ENCODE peak calls at places on chromosomes 16 and 17, in five cellular contexts. H is DMS 273 treated with DMSO at 0.1 percent for 48 hours, G is SHP77, R is cardiac fibroblast, I is HEK293T. U is an unnamed sample.

GRCh38 chr17:65345261-65346060 is 208.3 kb downstream of the RGS9 start:
- DNase-seq in R (peak; percentile 40), I (no peak), G (no peak), H (no peak), U (no peak)

GRCh38 chr17:27756467-27757371 is 43.6 kb downstream of the NOS2 start:
- DNase-seq in R (peak; percentile 62), G (peak; percentile 14), H (no peak), I (peak; percentile 12), U (peak; percentile 66)

GRCh38 chr17:40122466-40122943 is 734 bp downstream of the MSL1 start:
- DNase-seq in H (no peak), G (peak; percentile 23), R (peak; percentile 42), I (no peak), U (no peak)

GRCh38 chr16:67470314-67470713 is 10.6 kb downstream of the ATP6V0D1 start:
- DNase-seq in I (no peak), G (peak; percentile 84), R (no peak), H (peak; percentile 21), U (peak; percentile 96)

GRCh38 chr16:72658888-72659717 is 388.8 kb downstream of the ZFHX3 start:
- DNase-seq in H (no peak), R (peak; percentile 57), I (no peak), G (no peak), U (no peak)

GRCh38 chr16:85444879-85445778 is 168.0 kb upstream of the GSE1 start:
- DNase-seq in G (peak; percentile 88), R (no peak), H (peak; percentile 90), I (no peak), U (peak; percentile 72)

GRCh38 chr17:80720624-80721577 is 176.3 kb downstream of the RPTOR start:
- DNase-seq in I (no peak), H (no peak), G (peak; percentile 44), R (peak; percentile 83), U (no peak)

GRCh38 chr16:48136547-48137360 is 19.0 kb downstream of the ABCC12 start:
- DNase-seq in R (no peak), H (peak; percentile 26), I (no peak), G (no peak), U (no peak)

GRCh38 chr16:89924298-89924924 is 1.3 kb downstream of the TUBB3 start:
- DNase-seq in I (peak; percentile 21), G (peak; percentile 42), H (peak; percentile 38), R (peak; percentile 53), U (peak; percentile 79)

GRCh38 chr17:77675411-77675810 is 283.1 kb upstream of the TNRC6C start:
- DNase-seq in G (no peak), R (no peak), H (no peak), I (no peak), U (no peak)

U was measured in Ammon's horn.